ENCODE peak calls at places on chromosomes 6 and 20, in five cellular contexts. M is PC-3, F is AG04450, G is choroid plexus epithelial cell, B is brain microvascular endothelial cell. U is an unnamed sample.

GRCh38 chr6:157143885-157144795 is 179.2 kb downstream of the TMEM242 start:
- DNase-seq in M (no peak), F (no peak), G (peak; percentile 55), B (peak; percentile 73), U (no peak)

GRCh38 chr6:31495580-31495979 is 2.4 kb upstream of the MICB start:
- DNase-seq in M (peak; percentile 57), F (no peak), G (peak; percentile 64), B (peak; percentile 88), U (no peak)

GRCh38 chr6:109606362-109606761 is 84.6 kb downstream of the AK9 start:
- DNase-seq in M (no peak), F (no peak), G (no peak), B (no peak), U (no peak)

GRCh38 chr6:84825461-84825860 is 61.1 kb upstream of the TBX18 start:
- DNase-seq in M (peak; percentile 45), F (no peak), G (peak; percentile 89), B (peak; percentile 93), U (no peak)

GRCh38 chr20:52936368-52936986 is 35.7 kb upstream of the TSHZ2 start:
- DNase-seq in M (no peak), F (no peak), G (no peak), B (no peak), U (no peak)

GRCh38 chr6:26175428-26176181 is 88.4 kb downstream of the HFE start:
- DNase-seq in M (peak; percentile 71), F (no peak), G (peak; percentile 87), B (peak; percentile 56), U (no peak)

GRCh38 chr6:38153511-38153910 is 334.0 kb downstream of the ZFAND3 start:
- DNase-seq in M (no peak), F (no peak), G (no peak), B (no peak), U (no peak)

GRCh38 chr20:37990571-37991151 is 42.6 kb downstream of the TTI1 start:
- DNase-seq in M (peak; percentile 98), F (peak; percentile 59), G (peak; percentile 58), B (peak; percentile 84), U (no peak)

GRCh38 chr20:56626367-56627121 is 2.6 kb upstream of the TFAP2C start:
- DNase-seq in M (no peak), F (no peak), G (peak; percentile 42), B (no peak), U (no peak)

GRCh38 chr20:52959125-52959524 is 13.0 kb upstream of the TSHZ2 start:
- DNase-seq in M (no peak), F (no peak), G (no peak), B (no peak), U (no peak)

GRCh38 chr20:57076951-57077350 is 189.5 kb downstream of the BMP7 start:
- DNase-seq in M (peak; percentile 40), F (no peak), G (no peak), B (no peak), U (peak; percentile 46)

GRCh38 chr20:63859166-63859699 is 2.1 kb upstream of the ABHD16B start:
- DNase-seq in M (no peak), F (no peak), G (no peak), B (no peak), U (no peak)

GRCh38 chr20:63856111-63856511 is 5.2 kb upstream of the ABHD16B start:
- DNase-seq in M (no peak), F (no peak), G (no peak), B (no peak), U (no peak)

GRCh38 chr20:63860325-63861051 is 810 bp upstream of the ABHD16B start:
- DNase-seq in M (no peak), F (no peak), G (no peak), B (no peak), U (no peak)

GRCh38 chr20:63857751-63858392 is 3.4 kb upstream of the ABHD16B start:
- DNase-seq in M (no peak), F (no peak), G (peak; percentile 76), B (no peak), U (no peak)

DNA sequence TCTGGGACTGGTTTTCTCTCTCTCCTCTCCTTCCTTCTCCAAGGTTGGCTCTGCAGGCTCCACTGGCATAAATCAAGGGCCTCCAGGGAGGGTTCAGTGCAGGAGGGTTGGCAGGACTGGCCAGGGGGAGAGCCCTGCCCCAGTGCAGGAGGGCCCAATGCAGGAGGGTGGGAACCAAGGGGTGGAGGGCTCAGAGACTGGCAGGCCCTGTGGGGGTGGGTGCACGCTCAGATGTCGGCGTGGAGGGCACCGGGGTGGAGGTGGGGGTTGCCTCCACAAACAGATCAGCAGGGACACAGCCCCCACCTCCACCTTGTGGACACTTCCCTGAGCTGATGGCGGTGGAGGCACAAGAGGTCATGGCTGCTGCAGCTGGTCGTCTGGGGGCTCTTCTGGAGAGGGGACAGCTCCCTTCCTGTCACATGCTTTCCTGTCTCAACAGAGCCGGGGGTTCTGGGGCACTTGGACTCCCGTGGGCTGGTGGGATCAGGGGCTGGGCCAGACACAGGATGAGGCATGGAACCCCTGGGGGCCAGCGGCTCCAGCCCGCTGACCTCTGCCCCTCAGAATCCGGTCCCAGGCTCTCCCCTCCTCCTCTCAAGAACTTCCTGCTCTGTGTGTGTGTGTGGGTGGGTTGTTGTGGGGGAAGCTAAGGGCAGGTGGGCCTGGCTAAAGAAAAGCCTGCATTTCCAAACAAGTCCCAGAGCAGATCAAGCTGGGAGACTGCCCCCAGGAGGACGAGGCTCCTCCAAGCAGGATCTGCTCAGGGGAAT is 2.7 kb upstream of the ABHD16B start:
- DNase-seq in M (no peak), F (peak; percentile 33), G (peak; percentile 94), B (peak; percentile 45), U (no peak)
- H3K4me3 ChIP-seq in M (no peak overlapping the region), F (no peak overlapping the region), G (peak overlapping the region; percentile 8), B (no peak overlapping the region), U (no peak overlapping the region)

DNA sequence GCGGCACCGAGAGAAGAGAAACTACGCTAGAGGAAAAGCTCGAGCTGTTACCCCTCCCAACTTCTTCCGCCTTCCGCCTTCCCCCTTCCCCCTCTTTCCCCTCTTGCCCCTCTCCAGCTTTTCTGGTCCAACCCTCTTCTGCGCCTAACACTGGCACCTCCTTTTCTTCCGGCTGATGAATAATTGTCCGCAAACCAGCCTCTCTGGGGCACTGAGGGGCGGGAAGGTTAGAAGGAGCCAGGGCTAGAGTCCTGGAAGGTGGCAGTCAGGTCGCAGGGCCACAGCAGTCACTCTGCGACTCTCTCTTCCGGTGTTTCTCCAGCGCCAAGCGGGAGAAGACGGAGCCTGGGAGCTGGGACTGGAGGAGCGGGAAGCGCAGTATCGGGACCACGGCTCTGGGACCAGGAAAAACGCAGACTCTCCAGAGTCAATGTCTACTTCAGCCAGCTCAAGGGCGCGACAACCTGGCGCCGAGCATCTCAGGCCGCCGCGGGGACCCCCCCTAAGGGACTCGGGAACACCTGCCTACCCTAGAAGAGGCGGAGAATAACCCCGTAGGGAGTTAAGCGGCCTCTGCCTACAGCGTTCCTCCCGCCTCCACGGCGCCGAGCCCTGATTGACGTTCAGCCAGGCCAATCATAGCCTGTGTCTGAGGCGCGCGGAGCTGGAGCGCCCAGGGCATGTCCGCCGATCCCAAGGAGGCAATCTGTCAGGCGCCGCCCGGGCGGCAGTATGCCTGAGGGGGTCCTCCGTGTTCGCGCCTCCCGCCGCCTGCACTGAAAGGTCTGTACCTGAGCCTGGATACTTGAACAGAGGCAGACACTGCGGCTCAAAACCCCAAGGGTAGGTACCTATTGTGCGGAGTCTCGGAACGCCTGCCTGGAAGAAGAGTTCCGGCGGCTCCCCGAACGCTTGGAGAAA is 40.4 kb downstream of the PSMB9 start:
- DNase-seq in M (peak; percentile 97), F (peak; percentile 77), G (peak; percentile 92), B (peak; percentile 88), U (peak; percentile 59)
- TF ChIP-seq CTCF in M (no peak), F (no peak), G (no peak), B (peak; percentile 12), U (no peak)

GRCh38 chr6:42369568-42369967 is 82.2 kb downstream of the TRERF1 start:
- DNase-seq in M (peak; percentile 66), F (no peak), G (no peak), B (no peak), U (no peak)
- H3K4me3 ChIP-seq in M (no peak overlapping the region), F (no peak overlapping the region), G (no peak overlapping the region), B (no peak overlapping the region), U (no peak overlapping the region)

GRCh38 chr20:20051767-20052073 is 546 bp downstream of the CRNKL1 start:
- DNase-seq in M (no peak), F (no peak), G (peak; percentile 5), B (no peak), U (no peak)

DNA sequence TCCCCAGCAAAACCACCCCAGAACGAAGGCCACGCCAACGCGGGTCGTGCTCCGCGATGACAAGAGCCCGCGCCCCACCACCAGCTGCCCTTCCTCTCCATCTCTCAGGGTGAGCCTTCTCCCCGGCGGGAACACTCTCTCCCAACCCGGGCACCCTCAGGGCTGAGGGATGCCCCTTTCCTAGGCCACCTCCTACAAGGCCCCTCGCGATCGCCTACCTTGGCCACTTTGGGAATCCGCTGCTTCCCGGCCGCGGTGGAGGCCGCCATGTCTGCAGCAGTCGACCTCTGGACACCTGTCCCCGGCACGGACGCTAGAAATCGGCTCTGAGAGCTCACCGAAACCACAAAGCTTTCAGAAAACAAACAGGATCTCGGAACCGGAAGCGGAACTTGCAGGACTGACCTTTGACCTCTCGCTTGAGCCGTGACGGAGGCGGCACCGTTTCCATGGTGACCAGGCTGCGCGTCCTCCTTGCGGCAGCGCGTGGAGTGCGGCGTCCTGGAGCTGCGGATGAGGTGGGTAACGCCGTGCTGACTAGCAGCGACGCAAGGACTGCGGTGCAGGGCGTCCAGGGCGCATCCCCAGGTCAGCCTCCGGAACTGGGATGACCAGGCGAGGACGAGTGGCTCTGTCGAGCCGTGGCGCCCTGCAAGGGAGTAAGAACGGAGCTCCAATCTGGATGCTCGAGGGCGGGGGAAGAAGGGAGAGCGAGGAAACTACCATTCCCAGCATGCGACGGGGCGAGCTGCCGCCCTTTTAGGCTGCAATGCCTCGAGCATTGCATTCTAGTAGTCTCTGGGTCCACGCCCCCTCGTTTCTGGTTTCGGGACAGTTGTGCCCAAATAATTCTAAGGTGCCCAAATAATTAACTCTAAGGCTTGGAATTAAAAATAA is at the start of the genes CFAP61 and CRNKL1:
- DNase-seq in M (peak; percentile 99), F (peak; percentile 94), G (peak; percentile 98), B (peak; percentile 94), U (peak; percentile 80)
- TF ChIP-seq CTCF in M (no peak), F (no peak), G (no peak), B (no peak), U (no peak)